ENCODE peak calls at places on chromosomes 16 and 17, in ten cellular contexts. P is CD8-positive, alpha-beta memory T cell; B is SK-N-MC; X is A549; A is gastrocnemius medialis; Q is body of pancreas; D is PC-3; S is MG63; T is thoracic aorta; N is sigmoid colon. E is an unnamed sample.

GRCh38 chr16:27498020-27498419 is 51.7 kb downstream of the GTF3C1 start:
- DNase-seq in X (no peak), S (no peak), B (no peak), A (no peak), Q (no peak), D (no peak), P (no peak), T (no peak), N (no peak), E (no peak)

GRCh38 chr17:7001562-7001961 is 5.7 kb downstream of the ALOX12 start:
- DNase-seq in Q (no peak), P (peak; percentile 20), A (no peak), X (peak; percentile 65), N (peak; percentile 35), B (no peak), T (no peak), D (no peak), S (no peak), E (peak; percentile 29)

GRCh38 chr17:81484195-81484979 is 28.2 kb downstream of the ACTG1 start:
- DNase-seq in P (peak; percentile 80), B (no peak), S (peak; percentile 90), Q (peak; percentile 92), N (peak; percentile 94), D (peak; percentile 89), T (peak; percentile 40), A (peak; percentile 84), X (peak; percentile 88), E (peak; percentile 90)

GRCh38 chr17:10640475-10640874 is 16.6 kb downstream of the MYH3 start:
- DNase-seq in S (no peak), T (no peak), B (no peak), Q (no peak), A (no peak), D (no peak), N (no peak), X (no peak), P (no peak), E (no peak)

GRCh38 chr16:78638371-78638770 is 538.9 kb downstream of the WWOX start:
- DNase-seq in T (no peak), B (no peak), N (no peak), X (no peak), Q (no peak), S (no peak), P (no peak), D (no peak), A (no peak), E (no peak)

GRCh38 chr16:77191259-77191969 is 424 bp downstream of the MON1B start:
- DNase-seq in T (no peak), D (no peak), X (peak; percentile 47), S (no peak), P (peak; percentile 21), N (peak; percentile 75), A (no peak), B (no peak), Q (peak; percentile 35), E (no peak)

GRCh38 chr17:74749262-74750038 is 1.0 kb downstream of the NHERF1 start:
- DNase-seq in P (peak; percentile 30), N (no peak), D (peak; percentile 44), Q (peak; percentile 52), A (no peak), T (no peak), B (no peak), X (no peak), S (no peak), E (peak; percentile 32)

GRCh38 chr16:84458606-84459516 is 45.6 kb downstream of the MEAK7 start:
- DNase-seq in A (no peak), P (no peak), S (no peak), N (peak; percentile 46), T (no peak), B (no peak), X (no peak), Q (no peak), D (no peak), E (no peak)

GRCh38 chr16:9260665-9261064 is 169.2 kb downstream of the HAPSTR1 start:
- DNase-seq in Q (peak; percentile 71), B (no peak), S (no peak), A (no peak), T (no peak), X (no peak), D (no peak), N (no peak), P (no peak), E (no peak)

GRCh38 chr16:27649021-27649420 is 99.1 kb downstream of the KATNIP start:
- DNase-seq in X (no peak), S (no peak), B (no peak), Q (no peak), A (no peak), T (no peak), D (no peak), P (no peak), N (no peak), E (no peak)

GRCh38 chr17:80097307-80097630 is 4.1 kb upstream of the GAA start:
- DNase-seq in Q (no peak), D (no peak), S (no peak), T (no peak), X (no peak), B (no peak), A (no peak), P (no peak), N (no peak), E (no peak)

GRCh38 chr17:27247958-27248342 is 46.0 kb upstream of the WSB1 start:
- DNase-seq in N (no peak), S (no peak), P (no peak), D (no peak), T (no peak), A (no peak), X (no peak), Q (no peak), B (no peak), E (no peak)
- H3K9me3 ChIP-seq in N (no peaks in the 10 kb centered on the region), S (no peaks in the 10 kb centered on the region), P (no peaks in the 10 kb centered on the region), D (no peaks in the 10 kb centered on the region), T (no peaks in the 10 kb centered on the region), A (no peaks in the 10 kb centered on the region), X (peaks cover 17% of the 10 kb centered on the region), Q (no peaks in the 10 kb centered on the region), B (no peaks in the 10 kb centered on the region), E (no peaks in the 10 kb centered on the region)

DNA sequence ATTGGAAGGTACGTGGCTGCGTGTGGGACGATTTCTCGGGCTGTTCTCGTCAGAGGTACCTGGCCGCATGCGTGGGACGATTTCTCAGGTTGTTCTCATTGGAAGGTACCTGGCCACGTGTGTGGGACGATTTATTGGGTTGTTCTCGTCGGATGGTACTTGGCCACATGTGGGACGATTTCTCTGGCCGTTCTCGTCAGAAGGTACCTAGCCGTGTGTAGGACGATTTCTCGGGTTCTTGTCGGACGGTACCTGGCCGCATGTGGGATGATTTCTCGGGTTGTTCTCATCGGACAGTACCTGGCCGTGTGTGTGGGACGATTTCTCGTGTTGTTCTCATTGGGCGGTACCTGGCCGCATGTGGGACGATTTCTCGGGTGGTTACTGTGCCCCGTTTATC is 50.1 kb upstream of the GNG13 start:
- DNase-seq in A (no peak), T (no peak), S (no peak), D (no peak), X (no peak), N (no peak), P (no peak), Q (no peak), B (no peak), E (no peak)
- H3K9me3 ChIP-seq in A (no peaks in the 10 kb centered on the region), T (no peaks in the 10 kb centered on the region), S (peaks cover 11% of the 10 kb centered on the region), D (no peaks in the 10 kb centered on the region), X (peaks cover 31% of the 10 kb centered on the region), N (no peaks in the 10 kb centered on the region), P (no peaks in the 10 kb centered on the region), Q (no peaks in the 10 kb centered on the region), B (no peaks in the 10 kb centered on the region), E (no peaks in the 10 kb centered on the region)

GRCh38 chr16:69322343-69322742 is 8.0 kb downstream of the PDF start:
- DNase-seq in S (no peak), N (no peak), D (no peak), X (no peak), P (no peak), A (no peak), Q (no peak), B (no peak), T (no peak), E (no peak)
- H3K9me3 ChIP-seq in S (no peaks in the 10 kb centered on the region), N (no peaks in the 10 kb centered on the region), D (no peaks in the 10 kb centered on the region), X (no peaks in the 10 kb centered on the region), P (no peaks in the 10 kb centered on the region), A (no peaks in the 10 kb centered on the region), Q (no peaks in the 10 kb centered on the region), B (no peaks in the 10 kb centered on the region), T (no peaks in the 10 kb centered on the region), E (no peaks in the 10 kb centered on the region)

GRCh38 chr16:998615-999014 is 17.0 kb downstream of the SOX8 start:
- DNase-seq in A (no peak), D (no peak), Q (no peak), S (no peak), X (no peak), B (no peak), T (no peak), N (no peak), P (no peak), E (no peak)

GRCh38 chr16:998211-998610 is 16.6 kb downstream of the SOX8 start:
- DNase-seq in T (no peak), S (no peak), N (no peak), X (no peak), P (no peak), Q (no peak), B (no peak), A (no peak), D (no peak), E (no peak)

GRCh38 chr16:995783-996182 is 14.2 kb downstream of the SOX8 start:
- DNase-seq in X (no peak), S (no peak), D (no peak), A (no peak), B (no peak), Q (no peak), N (no peak), T (no peak), P (no peak), E (no peak)

GRCh38 chr16:996672-997071 is 15.1 kb downstream of the SOX8 start:
- DNase-seq in X (no peak), T (no peak), S (no peak), N (no peak), P (no peak), Q (no peak), D (no peak), A (no peak), B (no peak), E (no peak)

GRCh38 chr16:997440-998051 is 16.0 kb downstream of the SOX8 start:
- DNase-seq in D (peak; percentile 57), A (no peak), Q (peak; percentile 32), T (no peak), X (peak; percentile 49), P (peak; percentile 38), N (no peak), S (peak; percentile 72), B (no peak), E (peak; percentile 47)
- H3K9me3 ChIP-seq in D (no peaks in the 10 kb centered on the region), A (no peaks in the 10 kb centered on the region), Q (no peaks in the 10 kb centered on the region), T (peaks cover 12% of the 10 kb centered on the region), X (no peaks in the 10 kb centered on the region), P (no peaks in the 10 kb centered on the region), N (peaks cover 9% of the 10 kb centered on the region), S (no peaks in the 10 kb centered on the region), B (no peaks in the 10 kb centered on the region), E (no peaks in the 10 kb centered on the region)

GRCh38 chr16:63776034-63776433 is 1345.8 kb downstream of the CDH11 start:
- DNase-seq in D (no peak), N (no peak), X (no peak), P (no peak), S (no peak), T (no peak), Q (no peak), A (no peak), B (no peak), E (no peak)

GRCh38 chr16:63776437-63776836 is 1345.4 kb downstream of the CDH11 start:
- DNase-seq in X (no peak), S (no peak), T (no peak), N (no peak), D (no peak), A (no peak), B (no peak), Q (no peak), P (no peak), E (no peak)
- H3K9me3 ChIP-seq in X (no peaks in the 10 kb centered on the region), S (no peaks in the 10 kb centered on the region), T (no peaks in the 10 kb centered on the region), N (no peaks in the 10 kb centered on the region), D (no peaks in the 10 kb centered on the region), A (no peaks in the 10 kb centered on the region), B (no peaks in the 10 kb centered on the region), Q (no peaks in the 10 kb centered on the region), P (no peaks in the 10 kb centered on the region), E (no peaks in the 10 kb centered on the region)

E was measured in T-helper 17 cell.